ENCODE peak calls at places on chromosomes 13 and 19, in seven cellular contexts. One of them, this sample, is unnamed.

GRCh38 chr13:98782654-98783053 is 30.2 kb upstream of the SLC15A1 start:
- DNase-seq in Daoy: no peak
- DNase-seq in RKO: no peak
- DNase-seq in A172: no peak
- DNase-seq in activated CD4-positive, CD25-positive, alpha-beta regulatory T cell treated with anti-CD3 and anti-CD28 coated beads, Interleukin-2, amount 50 U/mL, for 16 hours: no peak
- DNase-seq in HL-60: no peak
- DNase-seq in adrenal gland: no peak
- DNase-seq in this sample: no peak

GRCh38 chr19:12194827-12195500 is 32.1 kb downstream of the ZNF136 start:
- DNase-seq in activated CD4-positive, CD25-positive, alpha-beta regulatory T cell treated with anti-CD3 and anti-CD28 coated beads, Interleukin-2, amount 50 U/mL, for 16 hours: peak; percentile 40
- DNase-seq in adrenal gland: peak; percentile 88
- DNase-seq in HL-60: no peak
- DNase-seq in Daoy: peak; percentile 85
- DNase-seq in A172: no peak
- DNase-seq in RKO: no peak
- DNase-seq in this sample: no peak

GRCh38 chr13:21957833-21958232 is 287.0 kb downstream of the FGF9 start:
- DNase-seq in activated CD4-positive, CD25-positive, alpha-beta regulatory T cell treated with anti-CD3 and anti-CD28 coated beads, Interleukin-2, amount 50 U/mL, for 16 hours: no peak
- DNase-seq in HL-60: no peak
- DNase-seq in RKO: no peak
- DNase-seq in Daoy: no peak
- DNase-seq in A172: no peak
- DNase-seq in adrenal gland: no peak
- DNase-seq in this sample: no peak

GRCh38 chr19:55491546-55492360 is 3.5 kb downstream of the SSC5D start:
- DNase-seq in HL-60: no peak
- DNase-seq in activated CD4-positive, CD25-positive, alpha-beta regulatory T cell treated with anti-CD3 and anti-CD28 coated beads, Interleukin-2, amount 50 U/mL, for 16 hours: no peak
- DNase-seq in adrenal gland: no peak
- DNase-seq in Daoy: no peak
- DNase-seq in A172: peak; percentile 46
- DNase-seq in RKO: no peak
- DNase-seq in this sample: no peak

GRCh38 chr19:13091400-13092161 is 11.1 kb downstream of the LYL1 start:
- DNase-seq in activated CD4-positive, CD25-positive, alpha-beta regulatory T cell treated with anti-CD3 and anti-CD28 coated beads, Interleukin-2, amount 50 U/mL, for 16 hours: no peak
- DNase-seq in adrenal gland: no peak
- DNase-seq in A172: peak; percentile 43
- DNase-seq in RKO: no peak
- DNase-seq in HL-60: no peak
- DNase-seq in Daoy: peak; percentile 79
- DNase-seq in this sample: no peak

GRCh38 chr13:26719356-26719945 is 41.1 kb downstream of the GPR12 start:
- DNase-seq in HL-60: peak; percentile 21
- DNase-seq in adrenal gland: no peak
- DNase-seq in Daoy: no peak
- DNase-seq in activated CD4-positive, CD25-positive, alpha-beta regulatory T cell treated with anti-CD3 and anti-CD28 coated beads, Interleukin-2, amount 50 U/mL, for 16 hours: no peak
- DNase-seq in A172: peak; percentile 2
- DNase-seq in RKO: peak; percentile 7
- DNase-seq in this sample: no peak

GRCh38 chr19:6754136-6754535 is 13.1 kb downstream of the SH2D3A start:
- DNase-seq in activated CD4-positive, CD25-positive, alpha-beta regulatory T cell treated with anti-CD3 and anti-CD28 coated beads, Interleukin-2, amount 50 U/mL, for 16 hours: no peak
- DNase-seq in Daoy: no peak
- DNase-seq in RKO: no peak
- DNase-seq in adrenal gland: no peak
- DNase-seq in A172: no peak
- DNase-seq in HL-60: no peak
- DNase-seq in this sample: no peak

GRCh38 chr13:39364797-39365468 is 238.1 kb downstream of the LHFPL6 start:
- DNase-seq in Daoy: peak; percentile 12
- DNase-seq in A172: peak; percentile 1
- DNase-seq in RKO: no peak
- DNase-seq in activated CD4-positive, CD25-positive, alpha-beta regulatory T cell treated with anti-CD3 and anti-CD28 coated beads, Interleukin-2, amount 50 U/mL, for 16 hours: no peak
- DNase-seq in HL-60: no peak
- DNase-seq in adrenal gland: no peak
- DNase-seq in this sample: no peak

GRCh38 chr19:12484011-12484370 is 625 bp downstream of the ZNF709 start:
- DNase-seq in activated CD4-positive, CD25-positive, alpha-beta regulatory T cell treated with anti-CD3 and anti-CD28 coated beads, Interleukin-2, amount 50 U/mL, for 16 hours: no peak
- DNase-seq in RKO: no peak
- DNase-seq in adrenal gland: no peak
- DNase-seq in A172: peak; percentile 12
- DNase-seq in Daoy: no peak
- DNase-seq in HL-60: no peak
- DNase-seq in this sample: no peak

GRCh38 chr19:378706-379105 is 30.2 kb downstream of the C2CD4C start:
- DNase-seq in RKO: no peak
- DNase-seq in adrenal gland: no peak
- DNase-seq in A172: no peak
- DNase-seq in HL-60: no peak
- DNase-seq in activated CD4-positive, CD25-positive, alpha-beta regulatory T cell treated with anti-CD3 and anti-CD28 coated beads, Interleukin-2, amount 50 U/mL, for 16 hours: no peak
- DNase-seq in Daoy: no peak
- DNase-seq in this sample: no peak

GRCh38 chr19:49362048-49362925 is at the start of gene TEAD2:
- DNase-seq in RKO: peak; percentile 77
- DNase-seq in adrenal gland: peak; percentile 81
- DNase-seq in activated CD4-positive, CD25-positive, alpha-beta regulatory T cell treated with anti-CD3 and anti-CD28 coated beads, Interleukin-2, amount 50 U/mL, for 16 hours: no peak
- DNase-seq in A172: no peak
- DNase-seq in HL-60: no peak
- DNase-seq in Daoy: peak; percentile 78
- DNase-seq in this sample: no peak

GRCh38 chr13:48356750-48357149 is 53.2 kb downstream of the RB1 start:
- DNase-seq in adrenal gland: no peak
- DNase-seq in Daoy: no peak
- DNase-seq in A172: no peak
- DNase-seq in activated CD4-positive, CD25-positive, alpha-beta regulatory T cell treated with anti-CD3 and anti-CD28 coated beads, Interleukin-2, amount 50 U/mL, for 16 hours: no peak
- DNase-seq in RKO: no peak
- DNase-seq in HL-60: no peak
- DNase-seq in this sample: no peak

GRCh38 chr19:34953092-34953491 is 10.9 kb downstream of the ZNF792 start:
- DNase-seq in activated CD4-positive, CD25-positive, alpha-beta regulatory T cell treated with anti-CD3 and anti-CD28 coated beads, Interleukin-2, amount 50 U/mL, for 16 hours: no peak
- DNase-seq in A172: no peak
- DNase-seq in HL-60: no peak
- DNase-seq in Daoy: no peak
- DNase-seq in adrenal gland: no peak
- DNase-seq in RKO: no peak
- DNase-seq in this sample: no peak

GRCh38 chr13:76799696-76800095 is 86.5 kb downstream of the KCTD12 start:
- DNase-seq in activated CD4-positive, CD25-positive, alpha-beta regulatory T cell treated with anti-CD3 and anti-CD28 coated beads, Interleukin-2, amount 50 U/mL, for 16 hours: no peak
- DNase-seq in HL-60: no peak
- DNase-seq in Daoy: peak; percentile 9
- DNase-seq in adrenal gland: no peak
- DNase-seq in RKO: peak; percentile 22
- DNase-seq in A172: no peak
- DNase-seq in this sample: no peak

GRCh38 chr19:34370117-34370516 is 5.1 kb downstream of the GPI start:
- DNase-seq in activated CD4-positive, CD25-positive, alpha-beta regulatory T cell treated with anti-CD3 and anti-CD28 coated beads, Interleukin-2, amount 50 U/mL, for 16 hours: no peak
- DNase-seq in A172: no peak
- DNase-seq in adrenal gland: no peak
- DNase-seq in RKO: no peak
- DNase-seq in HL-60: no peak
- DNase-seq in Daoy: no peak
- DNase-seq in this sample: no peak

GRCh38 chr19:45884682-45885555 is 1.0 kb downstream of the IRF2BP1 start:
- DNase-seq in Daoy: peak; percentile 38
- DNase-seq in adrenal gland: no peak
- DNase-seq in activated CD4-positive, CD25-positive, alpha-beta regulatory T cell treated with anti-CD3 and anti-CD28 coated beads, Interleukin-2, amount 50 U/mL, for 16 hours: no peak
- DNase-seq in RKO: no peak
- DNase-seq in A172: no peak
- DNase-seq in HL-60: no peak
- DNase-seq in this sample: no peak

GRCh38 chr13:75365724-75366173 is 116.2 kb downstream of the TBC1D4 start:
- DNase-seq in Daoy: peak; percentile 76
- DNase-seq in A172: peak; percentile 92
- DNase-seq in HL-60: no peak
- DNase-seq in activated CD4-positive, CD25-positive, alpha-beta regulatory T cell treated with anti-CD3 and anti-CD28 coated beads, Interleukin-2, amount 50 U/mL, for 16 hours: peak; percentile 4
- DNase-seq in adrenal gland: no peak
- DNase-seq in RKO: peak; percentile 99
- DNase-seq in this sample: no peak

GRCh38 chr13:51776179-51776578 is 27.8 kb downstream of the DHRS12 start:
- DNase-seq in activated CD4-positive, CD25-positive, alpha-beta regulatory T cell treated with anti-CD3 and anti-CD28 coated beads, Interleukin-2, amount 50 U/mL, for 16 hours: no peak
- DNase-seq in Daoy: no peak
- DNase-seq in RKO: no peak
- DNase-seq in HL-60: no peak
- DNase-seq in adrenal gland: no peak
- DNase-seq in A172: no peak
- DNase-seq in this sample: no peak

GRCh38 chr13:110116072-110116487 is 190.9 kb downstream of the COL4A1 start:
- DNase-seq in HL-60: peak; percentile 65
- DNase-seq in A172: no peak
- DNase-seq in adrenal gland: peak; percentile 67
- DNase-seq in Daoy: no peak
- DNase-seq in RKO: no peak
- DNase-seq in activated CD4-positive, CD25-positive, alpha-beta regulatory T cell treated with anti-CD3 and anti-CD28 coated beads, Interleukin-2, amount 50 U/mL, for 16 hours: no peak
- DNase-seq in this sample: no peak